ENCODE peak calls at places on chromosomes 13 and 19, in nine cellular contexts. C is GM12892, Z is breast epithelium, N is HCT116, A is GM23338, F is spleen, K is prostate gland, S is endothelial cell of umbilical vein, O is suprapubic skin. R is an unnamed sample.

GRCh38 chr13:60754691-60755090 is 357.7 kb downstream of the TDRD3 start:
- DNase-seq in C (no peak), S (no peak), A (no peak), N (no peak), F (no peak), Z (no peak), K (no peak), O (no peak), R (no peak)

GRCh38 chr13:90414691-90415596 is 932.5 kb upstream of the MIR17HG start:
- DNase-seq in N (peak), A (peak), C (no peak), Z (no peak), S (peak), K (no peak), O (no peak), F (no peak), R (no peak)

GRCh38 chr13:110616103-110617101 is 1.1 kb downstream of the NAXD start:
- DNase-seq in S (peak), A (peak), O (no peak), K (no peak), C (peak), F (peak), Z (peak), N (peak), R (no peak)

GRCh38 chr19:35510626-35510964 is 2.9 kb downstream of the DMKN start:
- DNase-seq in N (no peak), O (no peak), C (no peak), S (no peak), F (no peak), K (no peak), A (no peak), Z (no peak), R (no peak)

GRCh38 chr19:51317968-51318367 is 6.5 kb downstream of the IGLON5 start:
- DNase-seq in A (no peak), K (no peak), Z (no peak), F (peak), S (no peak), N (no peak), O (no peak), C (no peak), R (no peak)

GRCh38 chr19:36084231-36085009 is 26.5 kb upstream of the OVOL3 start:
- DNase-seq in O (no peak), F (no peak), N (no peak), K (no peak), S (no peak), Z (no peak), C (no peak), A (no peak), R (no peak)

GRCh38 chr19:10111405-10111811 is at the start of gene P2RY11:
- DNase-seq in O (no peak), S (no peak), N (no peak), F (peak), C (no peak), K (no peak), A (no peak), Z (no peak), R (peak)

GRCh38 chr13:109243311-109243951 is 543.0 kb downstream of the IRS2 start:
- DNase-seq in S (peak), O (no peak), Z (peak), K (no peak), N (peak), C (no peak), F (no peak), A (peak), R (no peak)

GRCh38 chr13:106423530-106423929 is 111.9 kb downstream of the EFNB2 start:
- DNase-seq in Z (no peak), F (no peak), N (no peak), O (no peak), S (no peak), K (no peak), A (peak), C (no peak), R (no peak)

GRCh38 chr13:96650301-96650886 is 343.9 kb downstream of the OXGR1 start:
- DNase-seq in A (no peak), C (no peak), S (peak), K (no peak), Z (no peak), N (peak), F (no peak), O (no peak), R (no peak)

GRCh38 chr13:90867336-90867683 is 480.2 kb upstream of the MIR17HG start:
- DNase-seq in C (no peak), K (peak), Z (peak), S (peak), N (peak), F (no peak), O (peak), A (peak), R (no peak)

GRCh38 chr19:46115396-46116109 is 8.9 kb downstream of the IGFL3 start:
- DNase-seq in F (no peak), O (no peak), Z (peak), S (no peak), K (no peak), C (peak), N (peak), A (no peak), R (no peak)

GRCh38 chr19:39304185-39304513 is 7.9 kb downstream of the IFNL1 start:
- DNase-seq in N (no peak), C (no peak), A (no peak), O (no peak), S (no peak), F (peak), K (no peak), Z (no peak), R (no peak)

GRCh38 chr19:41951686-41952172 is 7.4 kb downstream of the RABAC1 start:
- DNase-seq in K (peak), N (peak), C (peak), F (peak), O (peak), S (peak), A (peak), Z (peak), R (no peak)

GRCh38 chr13:97439196-97439595 is 5.2 kb downstream of the RAP2A start:
- DNase-seq in S (peak), F (no peak), C (no peak), Z (no peak), A (no peak), K (no peak), N (no peak), O (no peak), R (no peak)

GRCh38 chr13:110467516-110467915 is 94.0 kb downstream of the RAB20 start:
- DNase-seq in N (no peak), K (no peak), S (no peak), C (no peak), Z (no peak), O (no peak), F (no peak), A (no peak), R (no peak)

GRCh38 chr19:5355076-5355475 is 14.5 kb upstream of the PTPRS start:
- DNase-seq in Z (no peak), N (no peak), K (no peak), S (no peak), F (peak), C (no peak), A (no peak), O (no peak), R (no peak)

GRCh38 chr13:21504379-21504778 is 45.3 kb upstream of the ZDHHC20 start:
- DNase-seq in A (no peak), N (no peak), S (no peak), C (no peak), F (no peak), O (no peak), K (no peak), Z (no peak), R (no peak)

GRCh38 chr13:33611016-33611805 is 206.7 kb upstream of the RFC3 start:
- DNase-seq in A (peak), F (no peak), K (peak), C (no peak), O (no peak), S (peak), Z (peak), N (no peak), R (no peak)

GRCh38 chr13:66159526-66159925 is 1070.6 kb downstream of the PCDH9 start:
- DNase-seq in N (no peak), S (no peak), A (no peak), F (no peak), K (no peak), O (no peak), C (no peak), Z (no peak), R (no peak)

GRCh38 chr19:56321981-56322558 is 7.4 kb upstream of the ZSCAN5A start:
- DNase-seq in S (no peak), F (no peak), K (no peak), N (no peak), C (no peak), O (no peak), Z (no peak), A (no peak), R (no peak)

DNA sequence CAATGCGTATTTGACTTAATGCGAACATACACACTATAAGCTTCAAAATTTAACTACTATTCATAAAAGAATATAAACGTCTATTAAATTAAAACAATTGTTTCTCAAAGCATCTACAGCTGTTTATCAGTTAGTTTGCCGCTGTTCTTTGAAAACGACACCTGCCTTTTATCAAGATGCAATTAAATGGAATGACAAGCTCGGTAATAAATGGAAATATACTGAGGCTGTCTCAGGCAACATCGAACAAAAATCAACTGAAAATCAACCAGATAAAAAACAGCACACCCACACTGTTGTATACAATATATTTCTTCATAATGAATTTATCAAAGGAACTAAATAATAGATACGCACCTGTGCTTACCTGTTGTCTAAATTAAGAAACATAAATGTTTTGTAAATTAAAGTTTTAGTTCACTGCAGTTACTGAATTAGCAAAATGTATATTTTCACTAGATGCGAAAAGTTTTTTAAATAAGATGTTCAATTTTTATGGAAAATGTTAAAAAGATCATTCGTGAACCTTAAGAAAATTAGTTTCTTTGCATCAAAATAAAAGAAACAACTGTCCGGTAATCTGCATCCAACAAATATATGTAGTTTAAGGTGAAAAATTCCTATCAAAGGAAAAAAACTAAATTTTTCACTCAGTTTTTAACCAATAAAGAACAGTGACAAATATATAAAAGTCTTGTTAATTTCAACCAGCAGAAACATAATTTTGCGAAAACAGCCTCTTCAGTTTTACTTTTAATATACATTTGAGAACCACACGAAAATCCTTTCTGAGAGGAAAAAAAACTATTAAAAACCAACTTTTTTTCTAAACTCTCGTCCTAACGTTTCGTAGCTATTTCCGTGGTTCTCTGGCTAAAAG is 64.3 kb downstream of the KCNRG start:
- DNase-seq in N (no peak), A (no peak), Z (no peak), O (no peak), S (peak), F (no peak), K (no peak), C (no peak), R (no peak)
- TF ChIP-seq POLR2AphosphoS5 in N (no peak), A (no peak), Z (no peak), O (no peak), S (no peak), F (no peak), K (no peak), C (no peak), R (no peak)

GRCh38 chr13:65095118-65095517 is 2135.0 kb downstream of the PCDH9 start:
- DNase-seq in C (no peak), K (no peak), O (no peak), A (no peak), N (no peak), F (no peak), Z (no peak), S (no peak), R (no peak)
- TF ChIP-seq POLR2AphosphoS5 in C (no peak), K (no peak), O (no peak), A (no peak), N (no peak), F (no peak), Z (no peak), S (no peak), R (no peak)

GRCh38 chr13:29849731-29850212 is 645 bp downstream of the UBL3 start:
- DNase-seq in S (peak), F (peak), N (no peak), C (peak), Z (peak), A (peak), K (peak), O (peak), R (no peak)
- TF ChIP-seq POLR2AphosphoS5 in S (no peak), F (no peak), N (no peak), C (no peak), Z (peak), A (no peak), K (no peak), O (no peak), R (no peak)

GRCh38 chr13:113359556-113359955 is 4.4 kb downstream of the GRTP1 start:
- DNase-seq in K (no peak), O (no peak), S (no peak), N (no peak), Z (no peak), A (no peak), F (no peak), C (no peak), R (no peak)
- TF ChIP-seq POLR2AphosphoS5 in K (no peak), O (no peak), S (no peak), N (no peak), Z (no peak), A (no peak), F (no peak), C (no peak), R (no peak)

DNA sequence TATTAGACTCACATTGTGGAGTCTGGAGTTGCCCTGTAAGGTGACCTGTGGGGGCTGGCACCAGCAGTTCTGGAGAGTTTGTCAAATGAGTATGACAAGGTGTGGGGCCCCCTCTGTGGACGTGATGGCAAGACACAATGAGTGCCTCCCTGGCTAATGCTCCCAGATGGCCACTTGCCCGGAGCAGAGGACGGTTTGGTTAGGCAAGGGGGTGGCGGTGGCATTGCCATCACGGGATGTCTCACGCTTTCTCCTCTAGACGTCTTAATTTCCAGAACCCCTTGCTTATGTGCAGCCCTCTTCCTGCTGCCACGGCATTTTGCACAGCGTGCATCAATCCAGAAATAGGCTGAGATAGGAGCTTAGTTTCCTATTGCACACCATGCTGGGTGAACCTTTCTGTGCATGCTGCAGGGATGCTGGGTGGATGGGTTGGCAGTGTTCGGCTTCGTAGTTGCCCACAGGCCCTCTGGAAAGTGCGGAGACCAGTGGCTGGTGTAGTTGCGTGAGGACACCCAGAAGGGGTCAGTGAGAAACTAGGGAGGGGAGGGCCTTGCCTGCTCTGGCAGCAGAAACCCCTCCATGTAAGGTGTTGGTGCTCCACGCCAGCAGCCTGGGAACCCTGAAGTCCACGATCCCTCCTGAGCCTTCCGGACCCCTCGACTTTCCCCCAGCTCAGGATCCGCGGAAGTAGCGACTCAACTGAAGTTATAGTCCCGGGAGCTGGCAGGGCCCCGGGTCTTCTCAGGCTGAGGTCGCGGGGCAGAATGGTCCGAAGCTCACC is 18.1 kb upstream of the LRP3 start:
- DNase-seq in N (no peak), F (peak), C (no peak), Z (peak), A (no peak), S (no peak), O (no peak), K (no peak), R (no peak)
- TF ChIP-seq POLR2AphosphoS5 in N (no peak), F (no peak), C (peak), Z (no peak), A (no peak), S (no peak), O (no peak), K (no peak), R (no peak)

DNA sequence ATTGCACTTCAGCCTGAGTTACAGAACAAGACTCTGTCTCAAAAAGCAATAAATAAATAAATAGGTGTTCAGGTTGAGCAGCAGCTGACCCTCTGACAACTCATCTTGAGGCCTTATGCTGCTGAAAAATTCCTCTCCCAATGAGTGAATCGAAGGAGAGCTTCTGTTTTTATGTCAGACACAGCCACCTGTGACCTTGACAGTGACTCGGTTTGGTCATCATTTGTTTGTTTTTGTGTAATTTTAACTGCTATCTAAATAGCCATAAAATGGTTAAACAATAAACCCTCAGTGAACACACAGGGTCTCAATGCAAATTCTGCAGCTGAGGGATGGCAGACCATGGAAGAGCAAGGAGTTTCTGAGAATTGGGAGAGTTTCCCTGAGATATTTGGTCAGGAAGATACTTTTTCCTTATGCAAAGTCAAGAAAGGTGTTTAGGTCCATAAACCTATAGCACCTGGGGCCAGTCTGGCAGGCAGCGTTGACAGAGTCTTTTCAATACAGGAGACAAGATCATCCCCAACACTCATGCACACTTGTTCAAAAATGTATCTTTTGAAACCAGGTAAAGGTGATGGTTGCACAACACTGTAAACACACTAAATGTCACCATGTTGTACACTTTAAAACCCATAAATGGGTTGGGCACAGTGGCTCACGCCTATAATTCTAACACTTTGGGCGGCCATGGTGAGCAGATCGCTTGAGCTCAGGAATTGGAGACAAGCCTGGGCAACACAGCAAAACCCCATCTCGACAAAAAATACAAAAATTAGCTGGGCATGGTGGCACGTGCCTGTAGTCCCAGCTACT is 16.6 kb upstream of the SLC25A30 start:
- DNase-seq in O (no peak), K (no peak), N (no peak), S (no peak), Z (no peak), F (no peak), A (no peak), C (no peak), R (no peak)
- TF ChIP-seq POLR2AphosphoS5 in O (no peak), K (no peak), N (no peak), S (no peak), Z (no peak), F (no peak), A (no peak), C (no peak), R (no peak)

DNA sequence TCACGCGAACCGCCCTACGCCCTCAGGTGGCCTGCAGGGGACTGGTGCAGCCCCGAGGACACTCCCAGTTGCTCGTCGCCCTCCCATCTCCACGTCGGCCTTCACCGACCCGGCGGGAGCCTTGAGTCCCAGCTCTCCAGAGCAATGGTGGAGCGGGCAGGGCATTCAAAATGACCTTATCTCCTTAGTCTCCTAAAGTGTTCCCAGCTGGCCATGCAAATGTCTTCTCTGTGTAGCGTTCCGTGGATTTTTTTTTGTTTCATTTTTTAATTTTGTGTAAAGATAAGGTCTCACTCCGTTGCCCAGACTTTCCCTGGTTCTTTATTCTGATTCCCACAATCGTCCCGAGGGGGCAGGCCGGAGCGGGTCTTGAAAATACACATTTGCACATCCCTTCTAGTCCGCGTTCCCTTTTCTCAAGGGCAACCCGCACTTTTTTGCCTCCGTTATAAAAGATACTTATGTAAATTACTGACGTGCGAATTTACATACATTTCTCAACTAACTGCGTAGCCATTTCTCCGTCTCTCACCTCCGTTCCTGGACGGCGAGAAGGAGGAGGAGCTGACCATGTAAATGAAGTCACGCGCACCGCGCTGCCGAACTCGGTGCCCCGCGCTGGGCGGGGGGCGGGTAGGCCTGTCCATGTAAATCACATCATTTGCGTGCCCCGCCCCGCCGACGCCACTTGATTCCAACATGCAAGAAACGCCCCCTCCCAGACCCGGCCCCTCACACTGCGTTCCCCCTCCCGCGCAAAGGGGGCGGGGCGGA is 581 bp upstream of the EGLN2 start:
- DNase-seq in A (peak), C (peak), N (peak), O (peak), S (peak), K (peak), F (peak), Z (peak), R (peak)
- TF ChIP-seq POLR2AphosphoS5 in A (peak), C (no peak), N (no peak), O (peak), S (no peak), K (peak), F (peak), Z (peak), R (peak)

GRCh38 chr13:41177616-41178015 is 16.8 kb downstream of the KBTBD7 start:
- DNase-seq in C (no peak), S (no peak), A (no peak), N (no peak), K (no peak), F (no peak), O (no peak), Z (no peak), R (no peak)

GRCh38 chr13:41182231-41182630 is 12.1 kb downstream of the KBTBD7 start:
- DNase-seq in F (no peak), N (no peak), A (no peak), K (no peak), O (no peak), S (no peak), Z (no peak), C (no peak), R (no peak)

GRCh38 chr13:41179593-41180250 is 14.6 kb downstream of the KBTBD7 start:
- DNase-seq in Z (no peak), O (no peak), C (no peak), K (no peak), F (no peak), A (no peak), S (no peak), N (no peak), R (no peak)

DNA sequence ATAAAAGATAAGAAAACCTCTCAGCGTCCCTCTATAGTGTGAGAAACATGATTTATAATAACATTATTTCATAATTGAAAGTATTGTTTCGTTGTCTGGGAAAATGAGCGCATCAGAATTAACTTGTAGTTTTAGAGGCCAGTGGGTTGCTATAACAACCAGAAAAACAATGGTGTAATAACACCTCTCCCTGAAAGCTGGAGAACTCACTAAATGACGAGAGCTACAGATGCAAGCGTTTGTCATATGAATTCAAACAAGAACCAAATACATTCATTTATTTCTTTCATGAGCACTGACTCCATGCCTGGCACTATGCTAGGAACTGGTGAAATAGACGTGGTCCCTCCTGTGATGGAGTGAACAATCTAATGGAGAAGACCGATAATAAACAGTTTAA is 16.3 kb downstream of the KBTBD7 start:
- DNase-seq in C (no peak), F (no peak), Z (no peak), K (no peak), A (peak), O (no peak), S (no peak), N (no peak), R (no peak)
- TF ChIP-seq POLR2AphosphoS5 in C (no peak), F (no peak), Z (no peak), K (no peak), A (no peak), O (no peak), S (no peak), N (no peak), R (no peak)

R was measured in vagina.